ENCODE peak calls at places on chromosome 1, in seven cellular contexts. C is effector memory CD8-positive, alpha-beta T cell; I is NCI-H748 treated with DMSO at 0.1 percent for 48 hours; Q is CD4-positive, alpha-beta T cell; B is MM.1S; F is kidney epithelial cell; U is iPS-NIHi11. P is an unnamed sample.

GRCh38 chr1:18532390-18533170 is 51.9 kb downstream of the KLHDC7A start:
- DNase-seq in C (no peak), I (no peak), Q (no peak), B (no peak), F (no peak), U (no peak), P (no peak)

GRCh38 chr1:188317894-188318293 is 1489.1 kb downstream of the PLA2G4A start:
- DNase-seq in C (no peak), I (no peak), Q (no peak), B (no peak), F (no peak), U (no peak), P (no peak)

GRCh38 chr1:9183898-9184297 is 50.7 kb upstream of the H6PD start:
- DNase-seq in C (no peak), I (no peak), Q (no peak), B (no peak), F (no peak), U (no peak), P (no peak)

GRCh38 chr1:66490817-66491216 is 43.1 kb upstream of the SGIP1 start:
- DNase-seq in C (no peak), I (no peak), Q (no peak), B (peak), F (no peak), U (no peak), P (no peak)

GRCh38 chr1:184986250-184986649 is 11.9 kb upstream of the NIBAN1 start:
- DNase-seq in C (no peak), I (peak), Q (no peak), B (no peak), F (no peak), U (no peak), P (no peak)

GRCh38 chr1:202216691-202217090 is 23.1 kb downstream of the LGR6 start:
- DNase-seq in C (no peak), I (no peak), Q (no peak), B (no peak), F (no peak), U (no peak), P (no peak)

GRCh38 chr1:35287807-35288640 is 19.5 kb downstream of the ZMYM4 start:
- DNase-seq in C (no peak), I (no peak), Q (no peak), B (no peak), F (no peak), U (no peak), P (no peak)

GRCh38 chr1:168136709-168137514 is at the start of gene GPR161:
- DNase-seq in C (no peak), I (peak), Q (peak), B (peak), F (no peak), U (peak), P (no peak)

GRCh38 chr1:1059494-1060280 is 14.4 kb downstream of the RNF223 start:
- DNase-seq in C (peak), I (peak), Q (peak), B (peak), F (no peak), U (peak), P (peak)

GRCh38 chr1:9805006-9805526 is 18.7 kb downstream of the CLSTN1 start:
- DNase-seq in C (no peak), I (no peak), Q (no peak), B (no peak), F (no peak), U (no peak), P (no peak)

GRCh38 chr1:245173446-245174178 is 18.8 kb downstream of the KIF26B start:
- DNase-seq in C (no peak), I (no peak), Q (no peak), B (no peak), F (no peak), U (no peak), P (no peak)

GRCh38 chr1:174940776-174941175 is 59.0 kb upstream of the CACYBP start:
- DNase-seq in C (no peak), I (no peak), Q (no peak), B (no peak), F (no peak), U (no peak), P (no peak)

GRCh38 chr1:87206444-87206843 is 122.2 kb upstream of the LMO4 start:
- DNase-seq in C (no peak), I (no peak), Q (no peak), B (no peak), F (no peak), U (no peak), P (no peak)